ENCODE peak calls at places on chromosome 17, in six cellular contexts. J is GM12878, U is GM12891, O is HepG2, G is K562, I is H1. A is an unnamed sample.

GRCh38 chr17:44108440-44109311 is 14.8 kb downstream of the HDAC5 start:
- DNase-seq in J (no peak), U (no peak), O (peak; percentile 97), G (peak; percentile 81), I (no peak), A (no peak)

GRCh38 chr17:5775098-5775497 is 190.8 kb upstream of the NLRP1 start:
- DNase-seq in J (no peak), U (no peak), O (no peak), G (no peak), I (no peak), A (no peak)

GRCh38 chr17:33233855-33234228 is 59.3 kb downstream of the ASIC2 start:
- DNase-seq in J (no peak), U (no peak), O (no peak), G (no peak), I (no peak), A (no peak)

GRCh38 chr17:40806131-40806530 is 6.4 kb upstream of the KRT28 start:
- DNase-seq in J (no peak), U (no peak), O (no peak), G (no peak), I (no peak), A (no peak)

GRCh38 chr17:82647593-82648164 is 565 bp downstream of the WDR45B start:
- DNase-seq in J (no peak), U (peak; percentile 54), O (no peak), G (peak; percentile 54), I (no peak), A (peak; percentile 63)

GRCh38 chr17:49515196-49515770 is 20.2 kb downstream of the NGFR start:
- DNase-seq in J (peak; percentile 55), U (peak; percentile 82), O (peak; percentile 79), G (peak; percentile 77), I (no peak), A (peak; percentile 84)

GRCh38 chr17:66508896-66509843 is 206.8 kb downstream of the PRKCA start:
- DNase-seq in J (no peak), U (no peak), O (no peak), G (peak; percentile 58), I (no peak), A (no peak)

GRCh38 chr17:6456321-6456720 is 12.1 kb downstream of the PIMREG start:
- DNase-seq in J (no peak), U (no peak), O (no peak), G (no peak), I (no peak), A (no peak)

GRCh38 chr17:57434361-57434760 is 178.0 kb downstream of the MSI2 start:
- DNase-seq in J (no peak), U (no peak), O (no peak), G (no peak), I (no peak), A (no peak)

GRCh38 chr17:16158721-16159120 is 56.6 kb downstream of the NCOR1 start:
- DNase-seq in J (no peak), U (no peak), O (no peak), G (peak; percentile 2), I (no peak), A (no peak)

GRCh38 chr17:17919169-17920107 is 52.8 kb downstream of the TOM1L2 start:
- DNase-seq in J (peak; percentile 39), U (peak; percentile 57), O (peak; percentile 75), G (peak; percentile 83), I (no peak), A (peak; percentile 55)

GRCh38 chr17:17911003-17911613 is 61.1 kb downstream of the TOM1L2 start:
- DNase-seq in J (no peak), U (no peak), O (no peak), G (no peak), I (no peak), A (no peak)

GRCh38 chr17:57482657-57483056 is 226.3 kb downstream of the MSI2 start:
- DNase-seq in J (no peak), U (no peak), O (no peak), G (no peak), I (no peak), A (no peak)

GRCh38 chr17:66676421-66676820 is 158.5 kb upstream of the CACNG5 start:
- DNase-seq in J (no peak), U (no peak), O (no peak), G (no peak), I (no peak), A (no peak)

GRCh38 chr17:17568772-17569195 is 22.7 kb downstream of the PEMT start:
- DNase-seq in J (no peak), U (peak; percentile 81), O (peak; percentile 54), G (peak; percentile 70), I (peak; percentile 54), A (peak; percentile 79)

DNA sequence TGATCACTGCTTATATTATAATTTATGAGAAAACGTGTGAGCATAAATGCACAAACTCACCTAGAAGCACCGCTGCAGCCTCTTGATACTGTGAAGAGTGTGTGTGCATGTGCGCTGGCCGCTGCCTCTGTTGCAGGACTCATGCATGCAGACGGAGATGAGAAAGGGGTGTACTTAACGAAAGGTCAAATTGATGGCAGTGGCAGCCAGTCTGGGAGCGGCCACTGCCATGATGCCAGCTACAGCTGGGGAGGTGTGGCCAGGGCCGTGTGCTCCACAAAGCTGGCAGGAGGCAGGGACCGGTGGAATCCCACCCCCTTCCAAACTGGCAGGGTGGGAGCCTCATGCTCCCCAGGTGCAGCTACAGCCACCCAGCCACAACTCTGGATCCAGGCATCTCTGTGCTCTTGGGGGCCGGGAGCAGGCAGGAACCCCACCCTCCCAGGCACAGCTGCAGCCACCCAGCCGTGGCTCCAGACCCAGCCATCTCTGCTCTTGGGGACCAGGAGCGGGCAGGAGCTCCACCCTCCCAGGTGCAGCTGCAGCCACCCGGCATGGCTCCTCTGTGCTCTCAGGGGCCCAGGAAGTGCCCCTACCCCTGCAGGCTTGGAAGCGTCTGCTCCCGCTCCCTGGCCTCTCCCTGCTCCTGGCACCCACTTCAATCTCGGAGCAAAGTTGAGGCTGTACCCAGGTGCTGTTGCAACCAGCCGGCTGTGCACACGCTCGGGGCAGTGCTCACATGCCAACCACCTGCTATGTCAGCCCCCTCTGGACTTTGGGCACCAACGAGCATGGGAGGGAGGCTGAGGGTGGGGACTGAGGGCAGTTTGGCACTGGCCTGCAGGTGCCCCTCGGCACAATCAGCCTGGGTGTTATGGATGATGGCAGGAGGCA is 77.5 kb upstream of the CHMP6 start:
- DNase-seq in J (no peak), U (no peak), O (no peak), G (no peak), I (no peak), A (no peak)
- TF ChIP-seq POLR2AphosphoS5 in J (no peak), U (no peak), O (no peak), G (no peak), I (no peak), A (no peak)

GRCh38 chr17:46817901-46818209 is 637 bp downstream of the WNT3 start:
- DNase-seq in J (no peak), U (no peak), O (no peak), G (no peak), I (no peak), A (no peak)

GRCh38 chr17:46818929-46819859 is 702 bp upstream of the WNT3 start:
- DNase-seq in J (no peak), U (peak; percentile 65), O (no peak), G (peak; percentile 85), I (no peak), A (no peak)

GRCh38 chr17:46817151-46817900 is 1.2 kb downstream of the WNT3 start:
- DNase-seq in J (no peak), U (no peak), O (no peak), G (no peak), I (no peak), A (no peak)

GRCh38 chr17:46819906-46820351 is 1.4 kb upstream of the WNT3 start:
- DNase-seq in J (no peak), U (no peak), O (no peak), G (no peak), I (no peak), A (no peak)

DNA sequence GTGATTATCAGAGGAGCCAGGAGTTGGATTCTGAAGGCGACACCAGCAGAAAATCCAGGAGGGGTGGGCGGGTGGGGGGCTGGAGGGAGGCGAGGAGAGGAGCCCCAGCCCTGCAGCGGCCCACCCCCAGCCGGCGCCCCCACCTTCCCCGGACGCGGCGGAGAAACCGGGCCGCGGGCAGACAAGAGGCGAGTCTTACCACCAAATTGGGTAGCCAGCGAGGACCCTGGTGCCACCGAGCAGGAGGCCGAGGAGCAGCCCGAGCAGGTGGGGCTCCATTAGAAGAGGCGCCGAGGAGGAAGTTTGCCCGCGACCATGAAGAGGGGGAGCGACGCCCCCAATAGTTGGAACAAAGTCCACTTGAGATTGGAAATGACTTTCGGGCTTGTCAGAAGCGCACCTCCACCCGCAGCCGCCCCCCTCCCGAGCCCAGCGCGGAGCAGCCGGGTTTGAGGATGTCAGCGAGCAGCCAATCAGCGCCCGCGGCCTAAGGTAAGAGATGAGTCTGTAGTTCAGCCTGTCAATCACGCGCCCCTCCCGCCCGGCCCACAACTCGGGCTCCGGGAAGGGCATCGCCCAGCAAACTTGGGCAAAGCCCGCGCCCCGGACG is at the start of gene WNT3:
- DNase-seq in J (no peak), U (peak; percentile 76), O (no peak), G (peak; percentile 77), I (no peak), A (peak; percentile 65)
- TF ChIP-seq TAF1 in J (no peak), U (no peak), O (no peak), G (no peak), I (no peak), A (no peak)

DNA sequence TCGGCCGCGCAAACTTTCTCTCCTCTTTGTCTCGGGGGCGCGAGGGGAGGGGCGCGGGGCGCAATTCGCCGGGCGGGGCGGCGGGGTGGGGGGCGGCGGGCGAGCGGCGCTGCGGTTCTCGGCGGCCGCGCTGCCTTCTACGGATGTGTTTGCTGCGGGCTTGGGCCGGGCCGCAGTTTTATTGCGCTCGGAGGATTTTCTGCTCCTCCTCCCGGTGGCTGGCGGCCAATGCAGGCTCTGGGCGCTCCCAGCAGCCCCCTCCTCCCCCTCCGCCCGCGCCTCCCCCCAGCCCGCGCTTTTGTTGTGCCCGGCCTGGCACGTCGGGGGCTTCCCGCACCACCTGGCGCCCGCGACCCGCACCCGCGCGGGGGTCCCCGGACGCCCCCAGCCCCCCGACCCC is at the start of gene TIMP2:
- DNase-seq in J (no peak), U (peak; percentile 82), O (peak; percentile 70), G (peak; percentile 56), I (peak; percentile 58), A (no peak)
- TF ChIP-seq POLR2A in J (peak; percentile 18), U (no peak), O (peak; percentile 65), G (no peak), I (peak; percentile 75), A (no peak)

GRCh38 chr17:12958786-12959185 is 59.0 kb downstream of the ELAC2 start:
- DNase-seq in J (no peak), U (no peak), O (no peak), G (no peak), I (no peak), A (no peak)

GRCh38 chr17:12963505-12963904 is 54.3 kb downstream of the ELAC2 start:
- DNase-seq in J (no peak), U (no peak), O (no peak), G (no peak), I (no peak), A (no peak)

GRCh38 chr17:12959441-12959840 is 58.4 kb downstream of the ELAC2 start:
- DNase-seq in J (no peak), U (no peak), O (no peak), G (no peak), I (no peak), A (no peak)

GRCh38 chr17:12964162-12964561 is 53.7 kb downstream of the ELAC2 start:
- DNase-seq in J (no peak), U (no peak), O (no peak), G (no peak), I (no peak), A (no peak)

DNA sequence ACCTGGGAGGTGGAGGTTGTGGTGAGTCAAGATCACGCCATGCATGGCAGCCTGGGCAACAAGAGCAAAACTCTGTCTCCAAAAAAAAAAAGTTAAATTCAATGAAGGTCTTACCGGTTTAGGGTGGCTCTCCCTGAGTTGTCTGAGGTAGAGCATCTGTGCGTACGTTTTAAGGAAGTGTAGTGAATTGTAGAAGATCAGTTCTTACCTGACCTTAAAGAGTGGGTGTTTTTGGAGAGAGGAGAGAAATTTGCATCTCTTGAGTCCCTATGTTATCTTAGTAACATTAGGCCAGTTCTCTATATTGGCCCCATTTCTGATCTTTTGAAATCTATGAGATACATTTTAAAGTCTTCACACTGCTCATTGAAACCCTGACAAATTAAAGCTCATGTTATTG is 56.2 kb downstream of the ELAC2 start:
- DNase-seq in J (no peak), U (no peak), O (no peak), G (no peak), I (no peak), A (no peak)
- TF ChIP-seq POLR2AphosphoS5 in J (no peak), U (no peak), O (no peak), G (no peak), I (no peak), A (no peak)